ENCODE peak calls at places on chromosomes 1 and 21, in ten cellular contexts. K, J, F, P, W, Q, V, R, O and G are unnamed samples.

GRCh38 chr1:219542828-219543518 is 69.9 kb downstream of the ZC3H11B start:
- DNase-seq in K (no peak), J (no peak), F (peak; percentile 84), P (no peak), W (no peak), Q (no peak), V (no peak), R (no peak), O (peak; percentile 85), G (no peak)

GRCh38 chr1:206679738-206680211 is 4.9 kb upstream of the MAPKAPK2 start:
- DNase-seq in K (no peak), J (no peak), F (no peak), P (no peak), W (no peak), Q (peak; percentile 86), V (no peak), R (no peak), O (no peak), G (no peak)

GRCh38 chr1:32063261-32063681 is 9.5 kb upstream of the TMEM39B start:
- DNase-seq in K (peak; percentile 38), J (no peak), F (peak; percentile 75), P (no peak), W (peak; percentile 74), Q (no peak), V (no peak), R (no peak), O (peak; percentile 36), G (no peak)

GRCh38 chr1:160108888-160109662 is 6.5 kb upstream of the ATP1A2 start:
- DNase-seq in K (no peak), J (no peak), F (peak; percentile 74), P (peak; percentile 57), W (peak; percentile 81), Q (no peak), V (no peak), R (no peak), O (peak; percentile 27), G (no peak)

GRCh38 chr1:38052750-38053415 is 6.3 kb upstream of the POU3F1 start:
- DNase-seq in K (no peak), J (no peak), F (no peak), P (no peak), W (peak; percentile 83), Q (peak; percentile 58), V (no peak), R (no peak), O (no peak), G (no peak)

GRCh38 chr21:34524671-34525601 is 12.9 kb upstream of the KCNE1 start:
- DNase-seq in K (no peak), J (no peak), F (peak; percentile 71), P (no peak), W (peak; percentile 81), Q (no peak), V (no peak), R (no peak), O (no peak), G (no peak)

GRCh38 chr1:192788184-192788583 is 20.7 kb upstream of the RGS2 start:
- DNase-seq in K (no peak), J (no peak), F (peak; percentile 65), P (no peak), W (peak; percentile 26), Q (no peak), V (no peak), R (no peak), O (peak; percentile 87), G (peak; percentile 26)

GRCh38 chr21:34910396-34910795 is 138.7 kb downstream of the RUNX1 start:
- DNase-seq in K (no peak), J (no peak), F (no peak), P (no peak), W (no peak), Q (no peak), V (no peak), R (peak; percentile 76), O (no peak), G (no peak)

GRCh38 chr1:153770812-153771211 is 4.4 kb upstream of the SLC27A3 start:
- DNase-seq in K (no peak), J (no peak), F (no peak), P (no peak), W (no peak), Q (no peak), V (no peak), R (no peak), O (no peak), G (no peak)

GRCh38 chr1:153773004-153773921 is 1.9 kb upstream of the SLC27A3 start:
- DNase-seq in K (no peak), J (no peak), F (peak; percentile 49), P (no peak), W (no peak), Q (no peak), V (no peak), R (no peak), O (no peak), G (no peak)

GRCh38 chr1:153774036-153774435 is 1.2 kb upstream of the SLC27A3 start:
- DNase-seq in K (no peak), J (no peak), F (no peak), P (no peak), W (no peak), Q (no peak), V (no peak), R (no peak), O (no peak), G (no peak)

GRCh38 chr1:153771241-153771640 is 4.0 kb upstream of the SLC27A3 start:
- DNase-seq in K (no peak), J (no peak), F (no peak), P (no peak), W (no peak), Q (no peak), V (no peak), R (no peak), O (no peak), G (no peak)

DNA sequence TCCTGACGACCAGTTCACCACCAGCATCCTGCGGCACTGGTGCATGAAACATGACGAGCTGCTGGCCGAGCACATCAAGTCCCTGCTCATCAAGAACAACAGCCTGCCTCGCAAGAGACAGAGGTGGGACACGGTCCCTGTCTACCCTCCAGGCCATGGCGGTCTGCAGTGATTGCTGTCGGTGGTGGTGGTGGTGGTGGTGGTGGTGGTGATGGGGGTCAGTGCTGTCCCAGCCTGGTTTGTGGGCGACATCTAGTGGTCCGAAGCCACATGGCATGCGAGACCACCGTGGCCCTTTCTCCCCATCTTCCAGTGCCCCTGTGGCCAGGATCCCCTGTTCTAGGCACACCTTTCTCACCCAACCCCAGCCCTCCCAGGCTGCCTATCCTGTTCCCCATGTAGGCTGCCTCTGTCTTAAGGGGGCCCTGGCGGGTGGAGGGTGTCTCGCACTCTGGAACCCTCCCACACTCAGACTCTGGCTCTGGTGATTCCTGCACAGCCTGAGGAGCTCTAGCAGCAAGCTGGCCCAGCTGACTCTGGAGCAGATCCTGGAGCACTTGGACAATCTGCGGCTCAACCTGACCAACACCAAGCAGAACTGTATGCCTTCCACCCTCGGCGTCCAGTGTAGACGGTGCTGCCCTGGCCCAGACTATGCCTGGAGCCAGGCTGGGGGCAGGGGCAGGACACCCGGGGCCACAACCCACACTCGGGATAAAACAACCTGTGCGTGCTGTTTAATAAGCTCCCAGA is 3.2 kb upstream of the SLC27A3 start:
- DNase-seq in K (no peak), J (no peak), F (no peak), P (no peak), W (peak; percentile 72), Q (no peak), V (no peak), R (no peak), O (no peak), G (no peak)
- TF ChIP-seq CTCF in K (peak; percentile 48), J (peak; percentile 12), F (peak; percentile 53), P (peak; percentile 30), W (peak; percentile 52), Q (peak; percentile 47), V (peak; percentile 70), R (peak; percentile 41), O (peak; percentile 72), G (peak; percentile 53)

GRCh38 chr1:115193026-115193425 is 103.7 kb upstream of the TSPAN2 start:
- DNase-seq in K (no peak), J (no peak), F (no peak), P (no peak), W (no peak), Q (no peak), V (no peak), R (no peak), O (no peak), G (no peak)

GRCh38 chr1:115193429-115193828 is 104.1 kb upstream of the TSPAN2 start:
- DNase-seq in K (no peak), J (no peak), F (no peak), P (no peak), W (no peak), Q (no peak), V (no peak), R (no peak), O (no peak), G (no peak)

GRCh38 chr1:115198938-115199337 is 109.6 kb upstream of the TSPAN2 start:
- DNase-seq in K (no peak), J (no peak), F (peak; percentile 69), P (no peak), W (no peak), Q (no peak), V (no peak), R (no peak), O (peak; percentile 33), G (no peak)

GRCh38 chr1:115194571-115194970 is 105.3 kb upstream of the TSPAN2 start:
- DNase-seq in K (no peak), J (no peak), F (no peak), P (no peak), W (no peak), Q (no peak), V (no peak), R (no peak), O (no peak), G (no peak)

GRCh38 chr1:115196291-115196690 is 107.0 kb upstream of the TSPAN2 start:
- DNase-seq in K (no peak), J (no peak), F (no peak), P (no peak), W (no peak), Q (no peak), V (no peak), R (no peak), O (no peak), G (no peak)
- H3K27me3 ChIP-seq in K (no peaks in the 10 kb centered on the region), J (no peaks in the 10 kb centered on the region), F (no peaks in the 10 kb centered on the region), P (no peaks in the 10 kb centered on the region), W (no peaks in the 10 kb centered on the region), Q (no peaks in the 10 kb centered on the region), V (no peaks in the 10 kb centered on the region), R (no peaks in the 10 kb centered on the region), O (no peaks in the 10 kb centered on the region), G (no peaks in the 10 kb centered on the region)

GRCh38 chr1:203083463-203083921 is 2.3 kb downstream of the MYOG start:
- DNase-seq in K (no peak), J (no peak), F (no peak), P (no peak), W (no peak), Q (no peak), V (no peak), R (no peak), O (no peak), G (no peak)
- TF ChIP-seq CTCF in K (no peak), J (no peak), F (no peak), P (no peak), W (no peak), Q (peak; percentile 8), V (no peak), R (no peak), O (no peak), G (no peak)

GRCh38 chr1:62951441-62951840 is 167.5 kb downstream of the ATG4C start:
- DNase-seq in K (no peak), J (no peak), F (no peak), P (no peak), W (no peak), Q (no peak), V (no peak), R (no peak), O (no peak), G (no peak)

GRCh38 chr1:62954758-62955157 is 170.8 kb downstream of the ATG4C start:
- DNase-seq in K (no peak), J (no peak), F (no peak), P (no peak), W (peak; percentile 27), Q (no peak), V (no peak), R (no peak), O (no peak), G (no peak)

GRCh38 chr1:62952596-62952995 is 168.7 kb downstream of the ATG4C start:
- DNase-seq in K (no peak), J (no peak), F (no peak), P (no peak), W (no peak), Q (no peak), V (no peak), R (no peak), O (no peak), G (no peak)

DNA sequence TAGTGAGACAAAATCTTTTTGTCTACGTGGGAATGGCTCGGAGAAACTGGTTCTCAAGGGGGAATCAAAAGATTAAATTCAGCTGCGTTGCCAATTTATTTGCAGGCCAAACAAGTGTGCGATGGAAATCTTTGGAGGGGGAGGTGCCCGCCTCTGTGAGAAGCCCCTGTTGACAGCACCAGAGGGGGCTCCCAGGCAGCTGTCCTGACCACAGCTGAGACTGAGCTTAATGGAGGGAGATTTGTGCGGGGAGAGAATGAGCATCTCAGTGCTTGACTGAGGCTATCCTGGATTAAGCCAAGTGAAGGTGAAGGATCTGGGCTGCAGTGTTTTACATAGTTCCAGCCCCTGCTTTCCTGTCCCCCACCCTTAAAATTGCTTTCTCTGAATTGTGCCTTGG is 169.7 kb downstream of the ATG4C start:
- DNase-seq in K (no peak), J (no peak), F (no peak), P (no peak), W (no peak), Q (no peak), V (no peak), R (no peak), O (no peak), G (no peak)
- H3K27me3 ChIP-seq in K (peaks cover 2% of the 10 kb centered on the region), J (peaks cover 39% of the 10 kb centered on the region), F (peaks cover 5% of the 10 kb centered on the region), P (no peaks in the 10 kb centered on the region), W (no peaks in the 10 kb centered on the region), Q (no peaks in the 10 kb centered on the region), V (no peaks in the 10 kb centered on the region), R (peaks cover 6% of the 10 kb centered on the region), O (no peaks in the 10 kb centered on the region), G (peaks cover 15% of the 10 kb centered on the region)